ENCODE peak calls at places on chromosome 18, in seven cellular contexts. One of them, this sample, is unnamed.

GRCh38 chr18:79095216-79095615 is 26.0 kb downstream of the ATP9B start:
- DNase-seq in astrocyte of the spinal cord: no peak
- DNase-seq in ovary: no peak
- DNase-seq in AG09309: no peak
- DNase-seq in neural progenitor cell: no peak
- DNase-seq in adrenal gland: no peak
- DNase-seq in kidney: no peak
- DNase-seq in this sample: no peak

GRCh38 chr18:29737620-29738019 is 1304.9 kb downstream of the DSC3 start:
- DNase-seq in astrocyte of the spinal cord: no peak
- DNase-seq in ovary: no peak
- DNase-seq in AG09309: no peak
- DNase-seq in neural progenitor cell: no peak
- DNase-seq in adrenal gland: no peak
- DNase-seq in kidney: no peak
- DNase-seq in this sample: no peak

GRCh38 chr18:6785001-6785400 is 55.5 kb downstream of the ARHGAP28 start:
- DNase-seq in astrocyte of the spinal cord: peak; percentile 29
- DNase-seq in ovary: no peak
- DNase-seq in AG09309: no peak
- DNase-seq in neural progenitor cell: no peak
- DNase-seq in adrenal gland: no peak
- DNase-seq in kidney: no peak
- DNase-seq in this sample: no peak

GRCh38 chr18:60452424-60452823 is 79.8 kb upstream of the MC4R start:
- DNase-seq in astrocyte of the spinal cord: peak; percentile 73
- DNase-seq in ovary: no peak
- DNase-seq in AG09309: peak; percentile 18
- DNase-seq in neural progenitor cell: no peak
- DNase-seq in adrenal gland: no peak
- DNase-seq in kidney: no peak
- DNase-seq in this sample: no peak

GRCh38 chr18:25190468-25190867 is 161.5 kb downstream of the ZNF521 start:
- DNase-seq in astrocyte of the spinal cord: no peak
- DNase-seq in ovary: no peak
- DNase-seq in AG09309: no peak
- DNase-seq in neural progenitor cell: no peak
- DNase-seq in adrenal gland: no peak
- DNase-seq in kidney: no peak
- DNase-seq in this sample: no peak

GRCh38 chr18:79077181-79077580 is 8.0 kb downstream of the ATP9B start:
- DNase-seq in astrocyte of the spinal cord: no peak
- DNase-seq in ovary: no peak
- DNase-seq in AG09309: no peak
- DNase-seq in neural progenitor cell: peak; percentile 39
- DNase-seq in adrenal gland: no peak
- DNase-seq in kidney: no peak
- DNase-seq in this sample: no peak

GRCh38 chr18:56659111-56659510 is 8.0 kb downstream of the WDR7 start:
- DNase-seq in astrocyte of the spinal cord: no peak
- DNase-seq in ovary: no peak
- DNase-seq in AG09309: no peak
- DNase-seq in neural progenitor cell: no peak
- DNase-seq in adrenal gland: no peak
- DNase-seq in kidney: no peak
- DNase-seq in this sample: no peak

GRCh38 chr18:78448106-78448505 is 531.5 kb upstream of the SALL3 start:
- DNase-seq in astrocyte of the spinal cord: no peak
- DNase-seq in ovary: no peak
- DNase-seq in AG09309: no peak
- DNase-seq in neural progenitor cell: no peak
- DNase-seq in adrenal gland: no peak
- DNase-seq in kidney: no peak
- DNase-seq in this sample: no peak

GRCh38 chr18:32753656-32754221 is 19.1 kb downstream of the KLHL14 start:
- DNase-seq in astrocyte of the spinal cord: no peak
- DNase-seq in ovary: no peak
- DNase-seq in AG09309: no peak
- DNase-seq in neural progenitor cell: peak; percentile 38
- DNase-seq in adrenal gland: no peak
- DNase-seq in kidney: no peak
- DNase-seq in this sample: no peak

GRCh38 chr18:45774065-45774521 is 50.1 kb downstream of the SLC14A1 start:
- DNase-seq in astrocyte of the spinal cord: peak; percentile 63
- DNase-seq in ovary: no peak
- DNase-seq in AG09309: no peak
- DNase-seq in neural progenitor cell: no peak
- DNase-seq in adrenal gland: no peak
- DNase-seq in kidney: no peak
- DNase-seq in this sample: no peak

GRCh38 chr18:39561136-39561535 is 1995.5 kb upstream of the CELF4 start:
- DNase-seq in astrocyte of the spinal cord: peak; percentile 13
- DNase-seq in ovary: no peak
- DNase-seq in AG09309: no peak
- DNase-seq in neural progenitor cell: no peak
- DNase-seq in adrenal gland: no peak
- DNase-seq in kidney: no peak
- DNase-seq in this sample: no peak

DNA sequence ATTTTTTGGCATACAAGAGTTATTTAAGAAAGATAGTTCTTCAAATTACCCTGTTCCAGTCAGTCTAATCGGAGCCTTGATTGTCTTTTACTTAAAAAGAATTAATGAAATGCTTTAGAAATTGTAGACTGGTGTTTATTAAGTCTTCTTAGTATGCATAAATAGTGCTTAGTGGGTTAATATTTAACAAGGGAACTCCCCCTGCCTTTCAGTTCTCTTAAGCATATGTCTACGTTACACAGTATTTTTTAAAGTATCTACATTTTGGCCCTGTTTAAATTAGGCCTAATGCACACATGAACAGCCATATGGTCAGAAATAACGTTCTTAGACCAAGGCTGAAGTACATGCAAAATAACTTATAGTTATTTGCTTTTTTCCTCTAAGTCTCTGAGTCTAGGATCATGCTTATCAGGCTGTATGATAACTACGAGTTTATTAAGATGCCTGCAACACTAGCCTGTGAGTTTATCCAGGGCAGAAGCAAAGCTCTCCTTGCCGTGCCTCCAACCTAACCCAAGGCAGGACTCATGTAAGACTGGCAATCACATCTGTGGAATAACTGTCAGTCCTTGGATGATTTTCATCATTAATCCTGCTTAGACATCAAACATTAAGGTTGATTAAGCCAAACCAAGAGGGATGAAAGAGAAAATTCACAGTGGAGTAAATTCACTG is 6.7 kb downstream of the BCL2 start:
- DNase-seq in astrocyte of the spinal cord: no peak
- DNase-seq in ovary: no peak
- DNase-seq in AG09309: no peak
- DNase-seq in neural progenitor cell: no peak
- DNase-seq in adrenal gland: no peak
- DNase-seq in kidney: no peak
- DNase-seq in this sample: no peak
- H3K4me3 ChIP-seq in astrocyte of the spinal cord: no peak overlapping the region
- H3K4me3 ChIP-seq in ovary: peak overlapping the region; percentile 10
- H3K4me3 ChIP-seq in AG09309: no peak overlapping the region
- H3K4me3 ChIP-seq in neural progenitor cell: no peak overlapping the region
- H3K4me3 ChIP-seq in adrenal gland: no peak overlapping the region
- H3K4me3 ChIP-seq in kidney: peak overlapping the region; percentile 49
- H3K4me3 ChIP-seq in this sample: no peak overlapping the region

DNA sequence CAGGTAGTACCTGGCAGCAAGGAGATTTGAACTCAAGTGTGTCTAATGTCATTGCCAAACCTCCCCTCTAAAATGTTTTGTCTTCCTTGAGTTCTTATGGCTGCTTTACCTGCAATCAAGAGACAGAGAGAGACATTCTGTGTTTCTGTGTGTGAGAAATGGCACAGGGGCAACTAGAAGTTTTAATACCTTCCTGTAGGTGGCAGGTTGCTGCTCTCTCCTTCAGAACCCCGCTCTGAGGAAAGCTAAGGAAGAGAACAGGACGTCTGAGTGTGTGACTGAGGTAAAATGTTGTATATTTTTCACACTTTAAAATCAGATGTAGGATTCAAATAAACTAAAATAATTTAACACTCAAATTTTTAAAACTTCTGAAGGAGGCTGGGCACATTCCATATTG is 19.2 kb downstream of the DTNA start:
- DNase-seq in astrocyte of the spinal cord: peak; percentile 45
- DNase-seq in ovary: no peak
- DNase-seq in AG09309: no peak
- DNase-seq in neural progenitor cell: peak; percentile 70
- DNase-seq in adrenal gland: no peak
- DNase-seq in kidney: no peak
- DNase-seq in this sample: no peak
- H3K4me3 ChIP-seq in astrocyte of the spinal cord: no peak overlapping the region
- H3K4me3 ChIP-seq in ovary: no peak overlapping the region
- H3K4me3 ChIP-seq in AG09309: no peak overlapping the region
- H3K4me3 ChIP-seq in neural progenitor cell: no peak overlapping the region
- H3K4me3 ChIP-seq in adrenal gland: no peak overlapping the region
- H3K4me3 ChIP-seq in kidney: no peak overlapping the region
- H3K4me3 ChIP-seq in this sample: no peak overlapping the region

GRCh38 chr18:70005580-70005979 is 57.9 kb upstream of the CD226 start:
- DNase-seq in astrocyte of the spinal cord: no peak
- DNase-seq in ovary: no peak
- DNase-seq in AG09309: no peak
- DNase-seq in neural progenitor cell: no peak
- DNase-seq in adrenal gland: no peak
- DNase-seq in kidney: no peak
- DNase-seq in this sample: no peak

GRCh38 chr18:69999671-70000070 is 52.0 kb upstream of the CD226 start:
- DNase-seq in astrocyte of the spinal cord: peak; percentile 54
- DNase-seq in ovary: no peak
- DNase-seq in AG09309: no peak
- DNase-seq in neural progenitor cell: no peak
- DNase-seq in adrenal gland: no peak
- DNase-seq in kidney: no peak
- DNase-seq in this sample: no peak

GRCh38 chr18:70004698-70005097 is 57.0 kb upstream of the CD226 start:
- DNase-seq in astrocyte of the spinal cord: no peak
- DNase-seq in ovary: no peak
- DNase-seq in AG09309: no peak
- DNase-seq in neural progenitor cell: no peak
- DNase-seq in adrenal gland: no peak
- DNase-seq in kidney: no peak
- DNase-seq in this sample: no peak
- H3K4me3 ChIP-seq in astrocyte of the spinal cord: no peak overlapping the region
- H3K4me3 ChIP-seq in ovary: no peak overlapping the region
- H3K4me3 ChIP-seq in AG09309: no peak overlapping the region
- H3K4me3 ChIP-seq in neural progenitor cell: no peak overlapping the region
- H3K4me3 ChIP-seq in adrenal gland: no peak overlapping the region
- H3K4me3 ChIP-seq in kidney: no peak overlapping the region
- H3K4me3 ChIP-seq in this sample: no peak overlapping the region

DNA sequence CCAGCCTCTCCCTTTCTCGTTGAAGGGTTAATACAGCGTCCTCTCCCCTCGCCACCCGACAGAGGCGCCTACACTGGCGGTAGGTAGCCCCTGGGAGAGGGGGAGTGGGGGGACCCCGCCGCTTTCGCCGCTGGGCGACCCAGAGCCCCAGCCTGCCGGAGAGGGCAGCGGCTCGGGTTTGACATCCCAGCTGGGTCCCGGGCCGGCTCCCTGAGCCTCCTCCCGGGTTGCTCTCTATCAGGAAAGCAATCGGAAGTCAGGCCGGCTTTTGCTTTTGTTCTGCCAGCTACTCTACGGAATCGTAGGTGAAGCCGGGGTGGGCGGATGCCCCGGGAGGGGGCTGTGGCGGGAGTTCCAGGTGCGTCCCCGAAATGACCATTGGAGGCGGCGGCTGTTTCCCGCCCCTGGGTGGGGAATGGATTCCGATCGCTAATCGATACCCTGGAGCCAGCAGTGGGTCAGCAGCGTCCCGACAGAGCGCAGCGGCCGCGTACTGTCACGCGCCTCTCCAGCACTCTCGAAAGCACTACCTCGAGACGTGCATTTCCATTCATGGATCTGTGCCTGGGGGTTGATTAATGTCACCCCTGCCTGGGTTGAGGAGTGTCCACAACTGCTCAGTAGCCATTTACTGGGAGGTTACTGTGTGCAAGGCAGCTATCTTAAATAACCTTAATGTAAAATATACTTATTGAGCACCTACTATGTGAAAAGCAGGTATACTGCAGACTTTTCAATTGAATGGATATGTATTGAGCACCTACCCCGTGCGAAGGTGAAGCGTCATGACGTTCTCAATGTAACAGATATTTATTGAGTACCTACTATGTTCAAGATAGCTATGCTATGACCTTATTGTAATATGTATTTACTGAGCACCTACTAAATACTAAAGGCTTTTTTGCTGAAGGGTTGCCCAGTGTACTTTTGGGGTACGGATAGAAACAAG is 1.1 kb downstream of the MAPK4 start:
- DNase-seq in astrocyte of the spinal cord: no peak
- DNase-seq in ovary: no peak
- DNase-seq in AG09309: no peak
- DNase-seq in neural progenitor cell: peak; percentile 61
- DNase-seq in adrenal gland: peak; percentile 72
- DNase-seq in kidney: peak; percentile 73
- DNase-seq in this sample: peak; percentile 73
- H3K4me3 ChIP-seq in astrocyte of the spinal cord: peak overlapping the region; percentile 35
- H3K4me3 ChIP-seq in ovary: peak overlapping the region; percentile 56
- H3K4me3 ChIP-seq in AG09309: peak overlapping the region; percentile 25
- H3K4me3 ChIP-seq in neural progenitor cell: peak overlapping the region; percentile 92
- H3K4me3 ChIP-seq in adrenal gland: peak overlapping the region; percentile 49
- H3K4me3 ChIP-seq in kidney: peak overlapping the region; percentile 36
- H3K4me3 ChIP-seq in this sample: peak overlapping the region; percentile 31

DNA sequence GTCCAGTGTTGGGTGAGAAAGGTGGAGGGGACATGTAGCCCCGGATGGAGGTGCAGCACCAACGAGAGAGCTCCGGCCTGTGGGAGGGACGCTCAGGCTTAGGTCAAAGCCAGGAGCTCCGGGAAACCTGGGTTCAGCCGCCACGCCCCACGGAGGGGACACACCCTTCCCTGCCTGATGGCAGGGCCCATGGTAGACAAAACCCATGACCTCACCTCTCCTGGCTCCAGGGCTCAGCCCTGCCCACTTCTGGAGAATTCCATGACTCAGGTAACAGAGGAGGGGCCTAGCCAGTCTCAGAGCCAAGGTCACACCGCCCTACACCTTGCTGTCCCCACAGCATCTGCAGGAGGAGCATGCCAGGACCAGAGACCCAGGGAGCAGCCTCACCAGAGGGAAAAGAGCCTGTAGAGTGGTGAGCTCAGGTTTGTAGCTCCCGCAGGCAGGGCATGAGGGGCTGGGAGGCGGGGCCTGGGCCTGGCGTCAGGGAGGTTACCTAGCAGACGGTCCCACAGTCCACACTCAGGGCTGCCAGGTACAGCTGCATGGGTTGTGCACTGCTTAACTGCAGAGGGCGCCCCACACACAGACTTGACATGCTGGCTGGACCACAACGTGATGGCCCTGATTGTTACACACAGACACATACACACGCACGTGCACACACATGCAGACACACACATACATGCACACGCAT is 70.8 kb upstream of the SMAD7 start:
- DNase-seq in astrocyte of the spinal cord: peak; percentile 20
- DNase-seq in ovary: peak; percentile 44
- DNase-seq in AG09309: no peak
- DNase-seq in neural progenitor cell: peak; percentile 40
- DNase-seq in adrenal gland: peak; percentile 65
- DNase-seq in kidney: peak; percentile 94
- DNase-seq in this sample: no peak
- H3K4me3 ChIP-seq in astrocyte of the spinal cord: no peak overlapping the region
- H3K4me3 ChIP-seq in ovary: no peak overlapping the region
- H3K4me3 ChIP-seq in AG09309: no peak overlapping the region
- H3K4me3 ChIP-seq in neural progenitor cell: no peak overlapping the region
- H3K4me3 ChIP-seq in adrenal gland: no peak overlapping the region
- H3K4me3 ChIP-seq in kidney: no peak overlapping the region
- H3K4me3 ChIP-seq in this sample: no peak overlapping the region

This sample was measured in aorta.